ENCODE peak calls at places on chromosomes 7 and 10, in five cellular contexts. One of them, this sample, is unnamed.

GRCh38 chr10:86599729-86600128 is 54.6 kb upstream of the OPN4 start:
- DNase-seq in tibial artery: no peak
- DNase-seq in AG10803: no peak
- DNase-seq in GM23338: peak
- DNase-seq in RWPE2: no peak
- DNase-seq in this sample: no peak

GRCh38 chr7:64310426-64310825 is 3.3 kb upstream of the ZNF736 start:
- DNase-seq in tibial artery: no peak
- DNase-seq in RWPE2: no peak
- DNase-seq in GM23338: no peak
- DNase-seq in AG10803: no peak
- DNase-seq in this sample: no peak

GRCh38 chr10:31745612-31746376 is 182.8 kb downstream of the ARHGAP12 start:
- DNase-seq in GM23338: no peak
- DNase-seq in tibial artery: no peak
- DNase-seq in AG10803: peak
- DNase-seq in RWPE2: no peak
- DNase-seq in this sample: peak

GRCh38 chr10:65941098-65941655 is 984.7 kb upstream of the LRRTM3 start:
- DNase-seq in RWPE2: no peak
- DNase-seq in tibial artery: no peak
- DNase-seq in AG10803: no peak
- DNase-seq in GM23338: no peak
- DNase-seq in this sample: no peak

GRCh38 chr7:23593706-23594105 is 3.5 kb upstream of the CCDC126 start:
- DNase-seq in RWPE2: no peak
- DNase-seq in AG10803: no peak
- DNase-seq in GM23338: no peak
- DNase-seq in tibial artery: no peak
- DNase-seq in this sample: no peak

GRCh38 chr7:47322731-47323130 is 259.2 kb downstream of the TNS3 start:
- DNase-seq in RWPE2: no peak
- DNase-seq in GM23338: no peak
- DNase-seq in AG10803: no peak
- DNase-seq in tibial artery: no peak
- DNase-seq in this sample: no peak

GRCh38 chr10:47058303-47058702 is 147.1 kb downstream of the PTPN20 start:
- DNase-seq in tibial artery: no peak
- DNase-seq in AG10803: no peak
- DNase-seq in GM23338: no peak
- DNase-seq in RWPE2: no peak
- DNase-seq in this sample: no peak

GRCh38 chr10:6487919-6488318 is 92.2 kb downstream of the PRKCQ start:
- DNase-seq in AG10803: no peak
- DNase-seq in tibial artery: no peak
- DNase-seq in GM23338: no peak
- DNase-seq in RWPE2: no peak
- DNase-seq in this sample: no peak

GRCh38 chr7:38773430-38773829 is 135.6 kb downstream of the VPS41 start:
- DNase-seq in tibial artery: no peak
- DNase-seq in RWPE2: no peak
- DNase-seq in GM23338: no peak
- DNase-seq in AG10803: peak
- DNase-seq in this sample: no peak

GRCh38 chr7:76358053-76358477 is 726 bp downstream of the YWHAG start:
- DNase-seq in GM23338: peak
- DNase-seq in AG10803: no peak
- DNase-seq in RWPE2: no peak
- DNase-seq in tibial artery: peak
- DNase-seq in this sample: no peak

GRCh38 chr7:132380065-132380464 is 196.2 kb downstream of the PLXNA4 start:
- DNase-seq in GM23338: peak
- DNase-seq in tibial artery: peak
- DNase-seq in AG10803: peak
- DNase-seq in RWPE2: no peak
- DNase-seq in this sample: no peak

GRCh38 chr10:106563384-106563783 is 601.1 kb downstream of the SORCS1 start:
- DNase-seq in RWPE2: no peak
- DNase-seq in tibial artery: no peak
- DNase-seq in AG10803: no peak
- DNase-seq in GM23338: peak
- DNase-seq in this sample: no peak

GRCh38 chr10:120478401-120478800 is 21.4 kb downstream of the PLPP4 start:
- DNase-seq in tibial artery: no peak
- DNase-seq in RWPE2: no peak
- DNase-seq in GM23338: no peak
- DNase-seq in AG10803: peak
- DNase-seq in this sample: no peak

GRCh38 chr7:50681451-50682045 is 101.1 kb downstream of the GRB10 start:
- DNase-seq in GM23338: no peak
- DNase-seq in tibial artery: no peak
- DNase-seq in AG10803: no peak
- DNase-seq in RWPE2: no peak
- DNase-seq in this sample: no peak

GRCh38 chr10:13335881-13336280 is 12.2 kb downstream of the SEPHS1 start:
- DNase-seq in AG10803: no peak
- DNase-seq in RWPE2: no peak
- DNase-seq in tibial artery: no peak
- DNase-seq in GM23338: no peak
- DNase-seq in this sample: no peak

GRCh38 chr10:126646101-126646500 is 24.4 kb downstream of the C10orf90 start:
- DNase-seq in GM23338: no peak
- DNase-seq in tibial artery: no peak
- DNase-seq in AG10803: peak
- DNase-seq in RWPE2: no peak
- DNase-seq in this sample: no peak

GRCh38 chr10:71271626-71272025 is 47.4 kb upstream of the SLC29A3 start:
- DNase-seq in tibial artery: no peak
- DNase-seq in AG10803: no peak
- DNase-seq in GM23338: no peak
- DNase-seq in RWPE2: no peak
- DNase-seq in this sample: no peak

GRCh38 chr7:32019008-32019578 is 51.1 kb downstream of the PDE1C start:
- DNase-seq in tibial artery: no peak
- DNase-seq in RWPE2: no peak
- DNase-seq in AG10803: peak
- DNase-seq in GM23338: no peak
- DNase-seq in this sample: no peak

GRCh38 chr7:1882451-1882850 is 212.4 kb downstream of the ELFN1 start:
- DNase-seq in GM23338: no peak
- DNase-seq in RWPE2: no peak
- DNase-seq in tibial artery: no peak
- DNase-seq in AG10803: no peak
- DNase-seq in this sample: no peak

GRCh38 chr7:73717025-73717807 is 2.3 kb downstream of the STX1A start:
- DNase-seq in tibial artery: no peak
- DNase-seq in GM23338: no peak
- DNase-seq in RWPE2: no peak
- DNase-seq in AG10803: peak
- DNase-seq in this sample: no peak

GRCh38 chr7:135536160-135536559 is 21.6 kb upstream of the NUP205 start:
- DNase-seq in GM23338: no peak
- DNase-seq in tibial artery: no peak
- DNase-seq in AG10803: peak
- DNase-seq in RWPE2: no peak
- DNase-seq in this sample: no peak

GRCh38 chr10:27490807-27491206 is 13.3 kb upstream of the RAB18 start:
- DNase-seq in AG10803: no peak
- DNase-seq in tibial artery: no peak
- DNase-seq in GM23338: no peak
- DNase-seq in RWPE2: no peak
- DNase-seq in this sample: no peak

GRCh38 chr7:40232242-40232929 is 97.6 kb downstream of the SUGCT start:
- DNase-seq in AG10803: peak
- DNase-seq in tibial artery: no peak
- DNase-seq in GM23338: peak
- DNase-seq in RWPE2: no peak
- DNase-seq in this sample: peak

GRCh38 chr10:129741978-129742741 is 221.9 kb downstream of the EBF3 start:
- DNase-seq in AG10803: no peak
- DNase-seq in RWPE2: no peak
- DNase-seq in tibial artery: no peak
- DNase-seq in GM23338: no peak
- DNase-seq in this sample: no peak

GRCh38 chr7:24905996-24906770 is 73.8 kb downstream of the OSBPL3 start:
- DNase-seq in tibial artery: no peak
- DNase-seq in GM23338: no peak
- DNase-seq in AG10803: no peak
- DNase-seq in RWPE2: no peak
- DNase-seq in this sample: peak

GRCh38 chr10:120734476-120735078 is 116.6 kb upstream of the WDR11 start:
- DNase-seq in tibial artery: no peak
- DNase-seq in AG10803: no peak
- DNase-seq in RWPE2: no peak
- DNase-seq in GM23338: no peak
- DNase-seq in this sample: no peak

GRCh38 chr7:128031901-128032604 is 816 bp upstream of the LRRC4 start:
- DNase-seq in RWPE2: no peak
- DNase-seq in AG10803: peak
- DNase-seq in GM23338: peak
- DNase-seq in tibial artery: no peak
- DNase-seq in this sample: peak
- TF ChIP-seq CTCF in RWPE2: no peak
- TF ChIP-seq CTCF in AG10803: peak
- TF ChIP-seq CTCF in GM23338: no peak
- TF ChIP-seq CTCF in tibial artery: no peak
- TF ChIP-seq CTCF in this sample: no peak

GRCh38 chr7:17183630-17184328 is 114.7 kb upstream of the AHR start:
- DNase-seq in GM23338: no peak
- DNase-seq in AG10803: peak
- DNase-seq in RWPE2: no peak
- DNase-seq in tibial artery: no peak
- DNase-seq in this sample: no peak

GRCh38 chr7:17185690-17186070 is 112.8 kb upstream of the AHR start:
- DNase-seq in RWPE2: no peak
- DNase-seq in AG10803: peak
- DNase-seq in tibial artery: no peak
- DNase-seq in GM23338: no peak
- DNase-seq in this sample: no peak

GRCh38 chr7:17186745-17187144 is 111.7 kb upstream of the AHR start:
- DNase-seq in GM23338: no peak
- DNase-seq in AG10803: no peak
- DNase-seq in RWPE2: no peak
- DNase-seq in tibial artery: no peak
- DNase-seq in this sample: no peak

GRCh38 chr7:17181482-17181881 is 117.0 kb upstream of the AHR start:
- DNase-seq in tibial artery: no peak
- DNase-seq in RWPE2: no peak
- DNase-seq in AG10803: no peak
- DNase-seq in GM23338: peak
- DNase-seq in this sample: no peak

DNA sequence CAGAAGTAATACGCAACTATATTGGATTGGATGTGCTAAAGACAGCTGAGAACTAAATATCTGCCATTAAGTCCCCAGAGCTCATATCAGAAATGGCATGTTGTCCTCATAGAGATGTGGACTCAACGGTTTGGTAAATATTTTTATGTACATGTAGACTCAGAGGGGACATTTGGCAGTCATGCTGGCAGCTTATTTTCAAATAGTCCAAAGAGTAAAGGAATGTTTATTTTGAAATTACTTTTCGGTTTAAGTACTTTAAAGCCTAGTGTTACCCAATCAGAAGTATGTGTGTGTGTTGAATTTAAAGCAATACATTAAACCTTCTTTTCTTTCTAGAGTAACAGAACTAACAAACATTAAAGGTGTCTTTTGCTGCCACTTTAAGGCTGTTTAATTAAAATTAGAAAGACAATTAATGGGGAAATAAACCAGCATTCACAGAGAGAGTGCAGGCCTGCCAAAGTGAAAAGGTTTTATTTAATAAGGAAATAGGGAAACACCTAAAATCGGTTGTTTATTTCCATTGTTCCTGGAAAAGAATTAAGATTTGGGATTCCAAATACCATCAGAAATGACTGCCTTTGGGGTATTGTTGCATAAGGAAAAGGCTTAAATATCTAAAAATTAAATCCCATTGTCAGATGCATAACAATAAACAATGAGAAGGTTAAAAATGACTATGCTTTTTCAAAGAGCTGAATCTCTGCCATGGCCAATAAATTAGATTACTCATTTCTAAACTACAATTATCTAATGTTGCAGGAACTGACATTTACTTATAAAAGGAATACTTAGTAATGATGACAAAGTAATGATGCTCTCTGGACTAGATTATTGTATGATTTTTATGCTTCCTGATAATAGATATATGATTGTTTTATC is 113.4 kb upstream of the AHR start:
- DNase-seq in RWPE2: no peak
- DNase-seq in GM23338: no peak
- DNase-seq in AG10803: peak
- DNase-seq in tibial artery: no peak
- DNase-seq in this sample: no peak
- TF ChIP-seq CTCF in RWPE2: no peak
- TF ChIP-seq CTCF in GM23338: no peak
- TF ChIP-seq CTCF in AG10803: no peak
- TF ChIP-seq CTCF in tibial artery: no peak
- TF ChIP-seq CTCF in this sample: no peak

DNA sequence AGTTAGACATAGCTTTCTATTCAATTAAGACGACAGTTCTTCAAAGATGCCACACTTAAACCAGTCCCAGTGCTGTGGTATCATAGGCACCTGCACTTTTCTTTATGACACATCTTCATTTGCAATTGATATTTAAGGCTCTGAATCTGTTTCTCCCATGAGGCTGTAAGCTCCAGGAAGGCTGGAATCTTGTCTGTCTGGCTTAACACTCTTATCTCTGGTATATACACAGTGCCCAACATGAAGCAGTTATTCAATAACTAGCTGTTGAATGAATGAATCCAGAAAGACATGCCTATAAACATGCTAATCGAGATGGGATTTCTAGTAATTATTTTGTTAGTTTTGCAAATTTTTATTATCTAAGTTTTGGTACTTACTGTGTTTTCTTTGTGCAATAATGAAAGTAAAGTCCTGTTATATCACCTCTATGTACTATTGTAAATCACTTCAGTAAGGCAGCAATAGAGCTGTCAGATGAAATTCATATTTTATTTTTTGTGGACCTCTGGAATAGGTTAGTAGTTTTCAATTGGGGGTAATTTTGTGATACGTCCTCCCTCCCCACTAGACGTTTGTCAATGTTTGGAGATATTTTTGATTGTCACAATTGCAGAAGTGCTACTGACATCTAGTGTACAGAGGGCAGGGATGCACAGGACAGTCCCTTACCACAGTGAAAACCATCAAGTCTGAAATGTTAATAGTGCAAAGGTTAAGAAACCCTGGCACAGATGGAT is 51.3 kb upstream of the STEAP4 start:
- DNase-seq in RWPE2: no peak
- DNase-seq in AG10803: no peak
- DNase-seq in GM23338: no peak
- DNase-seq in tibial artery: no peak
- DNase-seq in this sample: no peak
- TF ChIP-seq CTCF in RWPE2: peak
- TF ChIP-seq CTCF in AG10803: peak
- TF ChIP-seq CTCF in GM23338: peak
- TF ChIP-seq CTCF in tibial artery: peak
- TF ChIP-seq CTCF in this sample: peak

GRCh38 chr7:126052229-126052628 is 1122.6 kb upstream of the POT1 start:
- DNase-seq in AG10803: no peak
- DNase-seq in GM23338: no peak
- DNase-seq in RWPE2: no peak
- DNase-seq in tibial artery: no peak
- DNase-seq in this sample: no peak
- TF ChIP-seq CTCF in AG10803: no peak
- TF ChIP-seq CTCF in GM23338: no peak
- TF ChIP-seq CTCF in RWPE2: no peak
- TF ChIP-seq CTCF in tibial artery: no peak
- TF ChIP-seq CTCF in this sample: no peak

This sample was measured in kidney epithelial cell.